ENCODE peak calls at places on chromosomes 1 and 21, in seven cellular contexts. U is transverse colon; J is fibroblast of lung; Q is neural progenitor cell; O is tibial artery; X is K562; T is CD8-positive, alpha-beta memory T cell. R is an unnamed sample. For H3K9me3, the result is how much of the 10 kb centered on the place peaks cover.

GRCh38 chr1:58412071-58412580 is 134.4 kb downstream of the OMA1 start:
- DNase-seq in O (no peak), T (no peak), Q (no peak), U (no peak), J (peak), X (no peak), R (no peak)

GRCh38 chr1:20321573-20321972 is 30.9 kb downstream of the VWA5B1 start:
- DNase-seq in T (no peak), X (no peak), U (no peak), O (no peak), Q (no peak), J (no peak), R (no peak)

GRCh38 chr1:32208891-32209309 is at the start of gene DCDC2B:
- DNase-seq in Q (no peak), T (no peak), O (no peak), U (peak), X (peak), J (peak), R (no peak)

GRCh38 chr1:39305555-39305954 is 101.1 kb downstream of the MACF1 start:
- DNase-seq in O (no peak), X (no peak), J (no peak), U (no peak), T (no peak), Q (no peak), R (no peak)

GRCh38 chr1:211591980-211592493 is 13.1 kb upstream of the SLC30A1 start:
- DNase-seq in O (no peak), T (no peak), U (no peak), X (peak), Q (no peak), J (peak), R (no peak)

GRCh38 chr1:168136709-168137514 is at the start of gene GPR161:
- DNase-seq in O (peak), T (no peak), J (peak), Q (peak), U (peak), X (peak), R (peak)

GRCh38 chr1:212242288-212242984 is 42.8 kb upstream of the PPP2R5A start:
- DNase-seq in Q (no peak), U (no peak), J (no peak), X (peak), T (no peak), O (no peak), R (peak)

GRCh38 chr1:187691439-187691838 is 862.7 kb downstream of the PLA2G4A start:
- DNase-seq in J (peak), O (no peak), T (no peak), Q (no peak), U (no peak), X (no peak), R (no peak)

DNA sequence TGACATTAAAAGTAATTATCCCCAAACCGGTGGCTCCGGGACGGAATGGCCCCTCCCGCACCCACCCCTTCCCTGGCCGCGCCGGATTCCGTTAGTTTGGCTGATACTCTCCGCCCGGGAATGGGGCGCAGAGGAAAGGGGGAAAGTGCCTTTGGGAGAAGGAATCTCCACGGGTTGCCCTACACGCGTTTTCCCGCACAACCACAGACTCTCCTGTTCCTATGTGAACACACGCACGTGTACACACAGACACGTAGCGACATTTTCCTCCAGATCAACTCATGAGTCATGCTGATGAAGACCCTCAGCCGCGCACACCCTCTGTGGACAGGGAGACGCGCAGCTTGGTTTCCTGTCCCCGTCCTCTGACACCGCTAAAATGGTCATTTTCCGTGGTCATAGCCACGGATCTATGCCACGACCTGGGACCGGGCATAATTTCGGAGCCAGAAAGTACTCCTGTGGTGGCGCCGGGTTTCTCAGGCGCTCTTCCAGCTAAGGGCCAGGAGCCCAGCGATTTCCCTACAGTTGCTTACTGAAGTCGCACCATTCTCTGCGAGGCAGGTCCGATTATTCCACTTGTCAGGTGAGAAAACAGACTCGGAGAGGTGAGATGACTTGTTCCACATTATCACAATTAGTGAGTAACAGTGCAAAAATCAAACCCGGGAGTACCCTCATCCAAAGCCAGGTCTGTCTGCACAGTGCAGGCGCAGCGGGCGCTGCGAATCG is 4.0 kb upstream of the DMRTA2 start:
- DNase-seq in J (no peak), O (no peak), X (no peak), T (no peak), U (no peak), Q (peak), R (no peak)
- H3K9me3 ChIP-seq in J (under half), O (under half), X (under half), T (under half), U (under half), Q (under half), R (under half)

GRCh38 chr1:4741876-4742423 is 87.5 kb downstream of the AJAP1 start:
- DNase-seq in Q (no peak), U (no peak), X (peak), J (no peak), T (no peak), O (no peak), R (no peak)

GRCh38 chr1:4733446-4734175 is 79.2 kb downstream of the AJAP1 start:
- DNase-seq in J (no peak), T (no peak), Q (no peak), U (no peak), O (no peak), X (no peak), R (no peak)

GRCh38 chr1:4734791-4735190 is 80.4 kb downstream of the AJAP1 start:
- DNase-seq in J (no peak), Q (no peak), T (no peak), X (no peak), U (no peak), O (no peak), R (no peak)

GRCh38 chr1:4734219-4734618 is 79.8 kb downstream of the AJAP1 start:
- DNase-seq in J (no peak), U (no peak), Q (no peak), X (no peak), O (no peak), T (no peak), R (no peak)

GRCh38 chr1:4736254-4736653 is 81.8 kb downstream of the AJAP1 start:
- DNase-seq in X (no peak), O (no peak), Q (no peak), T (no peak), U (no peak), J (no peak), R (no peak)
- H3K4me3 ChIP-seq in X (no peak), O (no peak), Q (no peak), T (no peak), U (no peak), J (no peak), R (no peak)

DNA sequence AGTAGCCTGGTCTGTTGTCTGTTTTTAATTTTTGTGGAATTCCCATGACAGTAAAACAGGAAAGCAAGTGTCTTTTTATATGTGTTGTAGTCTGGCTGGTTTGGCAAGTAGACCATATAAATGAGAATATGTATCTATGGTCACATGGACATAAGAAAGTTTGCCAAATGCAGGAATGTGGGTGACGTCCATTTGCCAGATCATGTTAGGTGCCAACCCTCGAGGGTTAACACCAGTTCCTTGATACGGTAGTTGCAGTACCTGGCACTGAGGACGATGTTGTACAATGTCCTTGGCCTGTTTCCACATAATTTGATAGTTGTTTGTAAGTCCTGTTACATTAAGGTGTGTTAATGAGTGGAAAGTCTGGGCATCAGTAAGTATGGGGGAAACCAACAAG is 6.2 kb downstream of the DAP3 start:
- DNase-seq in Q (no peak), X (no peak), O (no peak), T (no peak), U (no peak), J (no peak), R (no peak)
- H3K9me3 ChIP-seq in Q (under half), X (under half), O (under half), T (under half), U (under half), J (under half), R (under half)

GRCh38 chr1:11594625-11595024 is 59.6 kb downstream of the FBXO2 start:
- DNase-seq in Q (no peak), U (no peak), O (no peak), X (no peak), T (no peak), J (no peak), R (no peak)
- H3K4me3 ChIP-seq in Q (no peak), U (no peak), O (no peak), X (no peak), T (no peak), J (no peak), R (no peak)

GRCh38 chr21:44399151-44399954 is 45.9 kb downstream of the TRPM2 start:
- DNase-seq in X (no peak), T (no peak), O (no peak), U (no peak), J (no peak), Q (no peak), R (no peak)
- H3K9me3 ChIP-seq in X (under half), T (under half), O (under half), U (under half), J (under half), Q (under half), R (under half)

DNA sequence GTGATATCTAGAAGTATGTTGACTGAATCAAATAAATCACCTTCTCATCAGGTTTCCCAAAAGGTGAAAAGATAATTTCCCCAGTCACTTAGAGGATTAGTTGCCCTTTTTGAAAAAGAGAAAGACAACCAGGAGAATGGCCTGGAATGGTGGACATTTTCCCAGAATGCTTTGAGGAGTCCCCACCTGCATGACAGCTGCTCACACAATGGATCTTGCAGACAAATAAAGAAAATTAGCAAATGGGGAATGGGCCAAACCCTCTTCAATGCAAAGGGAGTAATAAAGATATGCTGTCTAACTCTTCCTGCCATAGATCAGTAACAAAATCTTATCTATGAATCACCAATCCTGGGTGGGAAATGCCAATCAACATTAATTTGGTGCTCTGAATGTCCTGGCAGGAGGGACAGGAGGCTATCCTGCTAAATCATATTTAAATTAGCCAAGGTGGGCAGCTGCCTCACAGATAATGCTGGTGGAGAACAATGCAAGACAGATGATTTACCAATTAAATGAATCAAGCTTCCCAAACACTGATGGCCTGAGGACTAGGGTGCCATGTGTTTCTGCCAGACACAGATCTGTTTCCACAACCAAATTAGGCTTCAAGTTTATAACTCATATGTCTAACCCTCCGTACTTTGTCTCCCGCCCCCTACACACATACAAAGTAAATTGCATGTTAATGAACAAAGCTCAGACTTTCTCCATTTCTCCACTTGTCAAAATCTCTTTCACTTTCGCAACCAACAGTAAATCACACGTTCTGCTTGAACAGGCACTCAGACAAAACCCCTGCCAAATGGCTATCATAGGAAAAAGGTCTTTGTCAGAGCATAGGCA is 488.0 kb upstream of the PLXNA2 start:
- DNase-seq in J (peak), Q (peak), O (no peak), U (no peak), T (no peak), X (no peak), R (no peak)
- H3K4me3 ChIP-seq in J (no peak), Q (no peak), O (no peak), U (no peak), T (no peak), X (no peak), R (no peak)

R was measured in uterus.